ENCODE peak calls at places on chromosome 10, in eight cellular contexts. G, E, N, T, W, J, P and H are unnamed samples.

GRCh38 chr10:14586901-14587300 is 187.8 kb downstream of the FAM107B start:
- DNase-seq in G (no peak), E (no peak), N (no peak), T (no peak), W (no peak), J (peak), P (no peak), H (no peak)

GRCh38 chr10:94680544-94680943 is 3.0 kb upstream of the CYP2C18 start:
- DNase-seq in G (no peak), E (no peak), N (no peak), T (no peak), W (peak), J (no peak), P (no peak), H (no peak)

GRCh38 chr10:8874268-8874667 is 819.8 kb downstream of the GATA3 start:
- DNase-seq in G (no peak), E (no peak), N (no peak), T (no peak), W (no peak), J (no peak), P (no peak), H (no peak)

GRCh38 chr10:90621577-90621976 is 236.3 kb downstream of the HTR7 start:
- DNase-seq in G (no peak), E (no peak), N (no peak), T (no peak), W (peak), J (no peak), P (peak), H (no peak)

GRCh38 chr10:78614744-78615143 is 454.0 kb upstream of the ZMIZ1 start:
- DNase-seq in G (no peak), E (no peak), N (no peak), T (no peak), W (no peak), J (no peak), P (no peak), H (no peak)

GRCh38 chr10:96770987-96771386 is 50.7 kb upstream of the PIK3AP1 start:
- DNase-seq in G (no peak), E (no peak), N (no peak), T (no peak), W (no peak), J (no peak), P (no peak), H (no peak)

GRCh38 chr10:52465202-52465601 is 151.1 kb downstream of the DKK1 start:
- DNase-seq in G (no peak), E (no peak), N (no peak), T (no peak), W (no peak), J (no peak), P (no peak), H (no peak)

GRCh38 chr10:33723181-33723580 is 388.7 kb upstream of the NRP1 start:
- DNase-seq in G (no peak), E (no peak), N (no peak), T (no peak), W (no peak), J (no peak), P (no peak), H (no peak)

GRCh38 chr10:132839061-132839460 is 53.1 kb upstream of the NKX6-2 start:
- DNase-seq in G (no peak), E (no peak), N (no peak), T (no peak), W (no peak), J (no peak), P (no peak), H (no peak)

GRCh38 chr10:44843484-44843883 is 67.7 kb upstream of the TMEM72 start:
- DNase-seq in G (no peak), E (no peak), N (no peak), T (no peak), W (no peak), J (no peak), P (no peak), H (no peak)

GRCh38 chr10:11106621-11107374 is 89.1 kb downstream of the CELF2 start:
- DNase-seq in G (no peak), E (no peak), N (no peak), T (no peak), W (no peak), J (no peak), P (peak), H (no peak)

GRCh38 chr10:95331596-95332130 is 40.9 kb upstream of the PDLIM1 start:
- DNase-seq in G (no peak), E (no peak), N (no peak), T (no peak), W (no peak), J (no peak), P (no peak), H (no peak)

GRCh38 chr10:121732676-121733445 is 134.6 kb upstream of the FGFR2 start:
- DNase-seq in G (no peak), E (no peak), N (no peak), T (no peak), W (no peak), J (peak), P (peak), H (no peak)

GRCh38 chr10:112797221-112797620 is 152.8 kb upstream of the TCF7L2 start:
- DNase-seq in G (no peak), E (no peak), N (no peak), T (no peak), W (no peak), J (no peak), P (no peak), H (no peak)

GRCh38 chr10:35942052-35942451 is 300.0 kb upstream of the FZD8 start:
- DNase-seq in G (no peak), E (no peak), N (no peak), T (no peak), W (peak), J (no peak), P (no peak), H (no peak)

GRCh38 chr10:118873080-118873737 is 118.4 kb upstream of the CACUL1 start:
- DNase-seq in G (no peak), E (no peak), N (no peak), T (no peak), W (peak), J (no peak), P (no peak), H (peak)

GRCh38 chr10:5274795-5275194 is 78.2 kb downstream of the AKR1C4 start:
- DNase-seq in G (no peak), E (no peak), N (no peak), T (no peak), W (no peak), J (no peak), P (no peak), H (no peak)

GRCh38 chr10:19385846-19386455 is 337.4 kb downstream of the MALRD1 start:
- DNase-seq in G (no peak), E (no peak), N (no peak), T (no peak), W (no peak), J (no peak), P (no peak), H (no peak)

GRCh38 chr10:6148251-6148691 is 54.5 kb upstream of the PFKFB3 start:
- DNase-seq in G (no peak), E (no peak), N (no peak), T (no peak), W (no peak), J (no peak), P (no peak), H (no peak)

GRCh38 chr10:12443026-12443425 is 93.7 kb downstream of the CAMK1D start:
- DNase-seq in G (no peak), E (no peak), N (no peak), T (no peak), W (no peak), J (no peak), P (no peak), H (no peak)

GRCh38 chr10:70921285-70921684 is 32.9 kb upstream of the PCBD1 start:
- DNase-seq in G (no peak), E (no peak), N (no peak), T (no peak), W (no peak), J (no peak), P (no peak), H (no peak)

GRCh38 chr10:15784237-15784636 is 64.5 kb upstream of the ITGA8 start:
- DNase-seq in G (no peak), E (no peak), N (no peak), T (no peak), W (no peak), J (no peak), P (no peak), H (no peak)

GRCh38 chr10:93064874-93065660 is 4.5 kb downstream of the CYP26C1 start:
- DNase-seq in G (no peak), E (no peak), N (no peak), T (no peak), W (no peak), J (no peak), P (no peak), H (no peak)

GRCh38 chr10:43775379-43775778 is 126.7 kb upstream of the ZNF32 start:
- DNase-seq in G (no peak), E (no peak), N (no peak), T (no peak), W (no peak), J (no peak), P (peak), H (no peak)

GRCh38 chr10:129741978-129742741 is 221.9 kb downstream of the EBF3 start:
- DNase-seq in G (no peak), E (peak), N (no peak), T (peak), W (no peak), J (no peak), P (no peak), H (no peak)

GRCh38 chr10:48306870-48307531 is 524 bp downstream of the MAPK8 start:
- DNase-seq in G (peak), E (no peak), N (no peak), T (peak), W (peak), J (no peak), P (peak), H (peak)

GRCh38 chr10:29736325-29737208 is 101.8 kb upstream of the SVIL start:
- DNase-seq in G (no peak), E (no peak), N (no peak), T (peak), W (peak), J (peak), P (peak), H (peak)

GRCh38 chr10:98260752-98261151 is 7.2 kb downstream of the LOXL4 start:
- DNase-seq in G (no peak), E (no peak), N (no peak), T (no peak), W (no peak), J (no peak), P (no peak), H (no peak)

GRCh38 chr10:31745612-31746376 is 182.8 kb downstream of the ARHGAP12 start:
- DNase-seq in G (no peak), E (no peak), N (no peak), T (no peak), W (peak), J (no peak), P (no peak), H (peak)